ENCODE peak calls at places on chromosomes 2 and 18, in four cellular contexts. G is A549, J is GM12878, I is SK-N-SH. E is an unnamed sample.

GRCh38 chr2:8154936-8155335 is 526.9 kb upstream of the ID2 start:
- DNase-seq in G (no peak), J (no peak), I (no peak), E (no peak)

GRCh38 chr2:44016282-44016681 is 20.5 kb upstream of the LRPPRC start:
- DNase-seq in G (peak), J (no peak), I (no peak), E (peak)

GRCh38 chr2:24721470-24721869 is 71.7 kb downstream of the PTRHD1 start:
- DNase-seq in G (no peak), J (peak), I (peak), E (no peak)

GRCh38 chr2:84278386-84278785 is 180.7 kb downstream of the SUCLG1 start:
- DNase-seq in G (no peak), J (no peak), I (no peak), E (no peak)

GRCh38 chr2:85662899-85663683 is 4.9 kb downstream of the SFTPB start:
- DNase-seq in G (peak), J (no peak), I (peak), E (peak)

GRCh38 chr18:30328839-30329238 is 713.7 kb downstream of the DSC3 start:
- DNase-seq in G (no peak), J (no peak), I (no peak), E (no peak)

GRCh38 chr2:62814132-62814531 is 108.6 kb downstream of the EHBP1 start:
- DNase-seq in G (peak), J (no peak), I (no peak), E (no peak)

GRCh38 chr2:192197387-192197786 is 2.7 kb upstream of the TMEFF2 start:
- DNase-seq in G (peak), J (no peak), I (no peak), E (no peak)

GRCh38 chr2:28226558-28226957 is 166.1 kb upstream of the FOSL2 start:
- DNase-seq in G (no peak), J (no peak), I (no peak), E (no peak)

GRCh38 chr18:21179590-21180220 is 62.3 kb upstream of the GREB1L start:
- DNase-seq in G (peak), J (peak), I (peak), E (peak)

GRCh38 chr2:199992296-199992695 is 36.9 kb downstream of the MAIP1 start:
- DNase-seq in G (no peak), J (no peak), I (no peak), E (no peak)

GRCh38 chr2:130380096-130380934 is 24.5 kb downstream of the PTPN18 start:
- DNase-seq in G (no peak), J (no peak), I (no peak), E (no peak)

GRCh38 chr2:223947711-223948205 is 2.6 kb upstream of the WDFY1 start:
- DNase-seq in G (peak), J (no peak), I (no peak), E (no peak)

GRCh38 chr2:200795044-200795443 is 16.7 kb upstream of the BZW1 start:
- DNase-seq in G (peak), J (no peak), I (no peak), E (peak)

GRCh38 chr2:88307817-88308216 is 137.7 kb downstream of the THNSL2 start:
- DNase-seq in G (peak), J (no peak), I (peak), E (peak)

GRCh38 chr18:906416-907170 is 1.9 kb downstream of the ADCYAP1 start:
- DNase-seq in G (no peak), J (no peak), I (peak), E (no peak)

GRCh38 chr2:188974184-188974583 is at the start of gene COL3A1:
- DNase-seq in G (no peak), J (no peak), I (no peak), E (no peak)

GRCh38 chr2:216799873-216800421 is 59.9 kb downstream of the TNP1 start:
- DNase-seq in G (no peak), J (no peak), I (no peak), E (no peak)

GRCh38 chr18:57630002-57630758 is 8.5 kb upstream of the NARS1 start:
- DNase-seq in G (peak), J (peak), I (peak), E (peak)

GRCh38 chr2:239238839-239239606 is 161.8 kb downstream of the HDAC4 start:
- DNase-seq in G (no peak), J (no peak), I (no peak), E (no peak)

GRCh38 chr18:12659904-12660605 is 2.1 kb upstream of the SPIRE1 start:
- DNase-seq in G (peak), J (no peak), I (peak), E (peak)

GRCh38 chr18:44896817-44897216 is 216.1 kb downstream of the SETBP1 start:
- DNase-seq in G (no peak), J (no peak), I (no peak), E (no peak)
- TF ChIP-seq PBX3 in G (no peak), J (no peak), I (no peak), E (no peak)

DNA sequence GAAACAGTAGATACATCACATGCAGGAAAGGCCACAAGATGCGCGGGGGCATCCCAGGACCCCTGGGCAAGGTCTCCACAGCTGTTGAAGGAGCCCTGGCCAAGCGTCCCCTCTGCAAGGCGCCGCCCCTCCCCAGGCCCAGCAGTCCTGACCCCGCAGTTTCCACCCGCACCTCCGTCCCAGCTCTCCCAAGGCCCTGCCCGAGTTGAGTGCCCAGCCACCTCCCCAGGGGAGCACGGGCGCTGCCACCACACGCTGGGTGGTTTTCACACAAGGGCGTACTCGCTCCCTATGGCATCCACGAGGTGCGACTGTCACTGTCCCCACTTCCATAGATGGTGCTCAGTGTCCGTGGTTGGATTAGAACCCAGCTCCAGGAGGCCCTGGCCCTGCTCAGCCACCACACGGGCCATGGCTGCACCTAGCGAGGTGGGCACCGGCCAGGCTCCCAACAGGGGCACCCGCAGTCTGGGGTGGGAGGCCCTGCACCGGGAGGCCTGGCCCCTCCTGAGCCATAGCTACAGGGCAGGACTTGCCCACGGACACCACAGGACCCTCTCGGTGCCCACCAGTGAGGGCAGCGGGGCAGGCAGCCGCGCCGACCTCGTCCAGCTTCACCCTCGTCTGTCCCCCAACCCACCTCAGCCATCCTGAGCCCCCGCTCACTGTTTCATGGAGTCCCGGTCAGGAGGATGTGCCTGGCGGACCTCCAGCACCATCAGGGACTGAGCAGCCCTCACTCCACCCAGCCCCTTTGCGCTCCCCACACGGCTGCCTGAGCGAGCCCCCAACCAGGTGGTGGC is 36.0 kb downstream of the KIF1A start:
- DNase-seq in G (no peak), J (no peak), I (no peak), E (no peak)
- TF ChIP-seq PBX3 in G (no peak), J (no peak), I (no peak), E (no peak)

DNA sequence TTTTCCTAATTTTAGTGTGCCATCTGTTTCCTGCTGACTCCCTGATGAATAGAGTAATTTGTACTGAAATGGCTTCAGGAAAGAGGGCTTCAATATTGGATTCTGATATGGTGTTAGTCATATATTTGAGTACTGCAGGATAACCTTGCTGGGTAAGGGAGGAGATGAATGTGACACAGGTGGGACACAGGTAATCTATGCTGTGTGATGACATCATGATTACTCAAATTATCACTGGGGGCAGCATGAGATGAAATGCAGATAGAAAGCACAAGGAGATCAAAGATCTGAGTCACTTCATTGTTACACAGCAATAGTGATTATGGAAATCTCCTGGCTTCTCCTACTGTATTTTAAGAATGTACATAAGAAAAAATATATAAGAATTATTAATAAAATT is 1134.0 kb upstream of the DDX18 start:
- DNase-seq in G (no peak), J (no peak), I (no peak), E (no peak)
- TF ChIP-seq PBX3 in G (no peak), J (no peak), I (no peak), E (no peak)

GRCh38 chr2:108594132-108594981 is 60.1 kb downstream of the LIMS1 start:
- DNase-seq in G (peak), J (no peak), I (no peak), E (peak)

GRCh38 chr2:108591163-108591562 is 56.9 kb downstream of the LIMS1 start:
- DNase-seq in G (no peak), J (no peak), I (no peak), E (no peak)

GRCh38 chr2:108589786-108590185 is 55.5 kb downstream of the LIMS1 start:
- DNase-seq in G (no peak), J (no peak), I (no peak), E (no peak)

GRCh38 chr2:108593547-108594098 is 59.4 kb downstream of the LIMS1 start:
- DNase-seq in G (peak), J (no peak), I (no peak), E (no peak)

DNA sequence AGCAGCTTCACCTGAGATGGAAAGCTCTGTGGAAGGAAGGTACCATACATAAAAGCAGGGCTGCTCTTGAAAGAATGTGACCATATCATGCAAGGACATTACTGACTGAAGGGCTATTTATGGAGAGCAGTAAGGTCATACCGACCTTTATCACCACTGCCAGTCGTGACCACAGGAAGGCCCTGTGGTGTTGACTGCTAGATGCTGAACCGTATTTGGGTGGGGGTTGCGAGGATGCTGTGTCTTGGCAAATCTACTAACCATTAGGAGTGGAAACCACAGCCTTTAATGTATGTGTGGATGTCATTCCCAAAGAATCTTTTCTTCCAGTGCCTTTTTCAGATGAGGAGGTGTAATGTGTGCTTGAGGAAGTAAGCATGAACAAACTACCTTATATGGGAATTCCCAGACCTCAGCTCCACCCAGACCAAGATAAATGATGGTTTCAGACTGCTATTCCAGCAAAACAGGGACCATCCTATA is 60.8 kb downstream of the LIMS1 start:
- DNase-seq in G (peak), J (no peak), I (no peak), E (peak)
- TF ChIP-seq PBX3 in G (no peak), J (no peak), I (peak), E (no peak)

GRCh38 chr18:63314991-63315662 is 4.4 kb downstream of the BCL2 start:
- DNase-seq in G (no peak), J (no peak), I (no peak), E (no peak)
- TF ChIP-seq PBX3 in G (no peak), J (no peak), I (no peak), E (no peak)

GRCh38 chr2:67825476-67825875 is 237.3 kb downstream of the C1D start:
- DNase-seq in G (no peak), J (no peak), I (no peak), E (no peak)
- TF ChIP-seq PBX3 in G (no peak), J (no peak), I (no peak), E (no peak)

E was measured in HepG2.